ENCODE peak calls at places on chromosomes 7 and 10, in four cellular contexts. One of them, this sample, is unnamed.

GRCh38 chr10:28818645-28819036 is 141.3 kb downstream of the BAMBI start:
- DNase-seq in endothelial cell of umbilical vein: no peak
- DNase-seq in GM10248: no peak
- DNase-seq in BJ: no peak
- DNase-seq in this sample: no peak

GRCh38 chr10:70564901-70565351 is 37.6 kb downstream of the PRF1 start:
- DNase-seq in endothelial cell of umbilical vein: no peak
- DNase-seq in BJ: no peak
- DNase-seq in GM10248: no peak
- DNase-seq in this sample: no peak

GRCh38 chr7:12694817-12695216 is 7.4 kb downstream of the ARL4A start:
- DNase-seq in endothelial cell of umbilical vein: peak; percentile 19
- DNase-seq in BJ: no peak
- DNase-seq in GM10248: no peak
- DNase-seq in this sample: no peak

GRCh38 chr7:90966346-90966745 is 297.9 kb upstream of the FZD1 start:
- DNase-seq in BJ: no peak
- DNase-seq in GM10248: no peak
- DNase-seq in endothelial cell of umbilical vein: no peak
- DNase-seq in this sample: no peak

GRCh38 chr7:34036069-34036920 is 131.0 kb downstream of the BMPER start:
- DNase-seq in GM10248: no peak
- DNase-seq in BJ: no peak
- DNase-seq in endothelial cell of umbilical vein: peak; percentile 94
- DNase-seq in this sample: no peak

GRCh38 chr10:80447618-80448190 is 6.4 kb upstream of the TSPAN14 start:
- DNase-seq in GM10248: no peak
- DNase-seq in BJ: no peak
- DNase-seq in endothelial cell of umbilical vein: no peak
- DNase-seq in this sample: no peak

GRCh38 chr7:4751398-4751947 is 23.9 kb upstream of the AP5Z1 start:
- DNase-seq in BJ: no peak
- DNase-seq in endothelial cell of umbilical vein: no peak
- DNase-seq in GM10248: no peak
- DNase-seq in this sample: no peak

GRCh38 chr10:46534828-46535524 is 21.5 kb downstream of the GPRIN2 start:
- DNase-seq in BJ: no peak
- DNase-seq in endothelial cell of umbilical vein: no peak
- DNase-seq in GM10248: no peak
- DNase-seq in this sample: no peak

DNA sequence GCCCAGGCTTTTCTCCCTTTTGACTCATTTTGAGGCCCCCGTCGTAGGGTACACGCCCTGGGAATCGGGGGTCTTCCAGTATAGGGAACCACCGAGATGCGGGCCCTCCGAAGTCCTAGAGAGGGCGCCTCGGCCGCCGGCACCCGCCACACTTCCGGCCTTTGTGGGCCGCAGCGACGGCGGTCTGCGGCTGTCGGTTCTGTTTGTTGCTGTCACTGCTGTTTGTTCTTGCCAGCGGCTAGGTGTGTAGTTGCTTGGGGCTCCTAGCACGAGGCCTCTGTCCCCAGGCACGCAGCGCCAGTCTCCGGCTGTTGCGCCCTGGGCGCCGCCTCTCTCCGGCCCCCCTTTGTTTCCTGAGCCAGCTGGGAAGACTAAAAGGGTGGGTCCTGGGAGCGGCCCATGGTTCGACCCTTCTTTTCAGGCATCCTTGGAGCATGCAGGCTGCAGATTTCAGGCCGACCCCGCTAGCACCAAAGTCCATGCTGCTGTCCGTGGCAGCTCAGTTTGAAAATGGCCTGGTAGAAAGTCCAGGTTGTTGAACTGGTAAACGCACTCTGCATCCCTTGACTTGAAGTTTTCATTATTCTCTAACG is 17.8 kb upstream of the ZKSCAN1 start:
- DNase-seq in GM10248: peak; percentile 77
- DNase-seq in endothelial cell of umbilical vein: peak; percentile 55
- DNase-seq in BJ: no peak
- DNase-seq in this sample: peak; percentile 69
- TF ChIP-seq CTCF in GM10248: no peak
- TF ChIP-seq CTCF in endothelial cell of umbilical vein: no peak
- TF ChIP-seq CTCF in BJ: peak; percentile 24
- TF ChIP-seq CTCF in this sample: peak; percentile 0

DNA sequence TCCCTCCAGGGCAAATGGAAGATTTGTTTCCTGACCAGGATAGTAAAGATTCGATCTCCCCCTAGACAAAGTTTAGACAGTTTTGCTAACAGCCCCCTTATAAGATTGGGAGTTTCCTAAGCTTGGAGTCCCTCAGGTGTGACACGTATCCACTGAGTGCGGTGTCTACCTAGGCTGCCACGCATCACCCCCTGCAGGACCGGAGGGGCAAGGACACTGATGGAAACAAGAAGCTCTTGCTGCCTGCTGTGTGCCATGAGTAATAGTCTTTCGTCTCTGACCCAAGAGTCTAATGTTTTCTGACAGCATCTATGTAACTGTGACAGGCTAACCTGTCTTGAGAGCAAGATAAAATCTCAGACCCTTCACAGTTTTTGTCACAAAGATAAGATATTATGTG is 173.5 kb downstream of the SEMA3E start:
- DNase-seq in GM10248: no peak
- DNase-seq in BJ: no peak
- DNase-seq in endothelial cell of umbilical vein: no peak
- DNase-seq in this sample: no peak
- TF ChIP-seq CTCF in GM10248: no peak
- TF ChIP-seq CTCF in BJ: peak; percentile 5
- TF ChIP-seq CTCF in endothelial cell of umbilical vein: no peak
- TF ChIP-seq CTCF in this sample: no peak

DNA sequence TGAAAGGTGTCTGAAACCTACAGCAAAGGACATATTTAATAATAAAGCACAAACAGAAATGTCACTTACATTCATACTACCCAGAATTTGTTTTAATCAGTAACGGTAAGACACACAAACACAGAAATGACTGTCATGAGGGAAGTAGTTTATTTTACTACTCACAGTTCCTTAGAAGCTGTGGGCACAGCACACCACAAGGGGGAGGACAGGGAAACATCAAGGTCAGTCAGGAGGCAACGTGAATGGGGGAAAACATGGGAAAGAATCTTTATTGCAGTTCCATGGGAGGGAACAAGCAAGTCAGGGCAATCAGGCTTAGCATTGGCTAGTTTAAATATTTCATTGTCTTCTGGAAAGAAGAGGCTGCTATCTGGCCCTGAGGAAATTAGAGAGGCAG is 123.8 kb upstream of the PDSS1 start:
- DNase-seq in BJ: no peak
- DNase-seq in endothelial cell of umbilical vein: no peak
- DNase-seq in GM10248: no peak
- DNase-seq in this sample: no peak
- TF ChIP-seq CTCF in BJ: peak; percentile 19
- TF ChIP-seq CTCF in endothelial cell of umbilical vein: no peak
- TF ChIP-seq CTCF in GM10248: no peak
- TF ChIP-seq CTCF in this sample: no peak

DNA sequence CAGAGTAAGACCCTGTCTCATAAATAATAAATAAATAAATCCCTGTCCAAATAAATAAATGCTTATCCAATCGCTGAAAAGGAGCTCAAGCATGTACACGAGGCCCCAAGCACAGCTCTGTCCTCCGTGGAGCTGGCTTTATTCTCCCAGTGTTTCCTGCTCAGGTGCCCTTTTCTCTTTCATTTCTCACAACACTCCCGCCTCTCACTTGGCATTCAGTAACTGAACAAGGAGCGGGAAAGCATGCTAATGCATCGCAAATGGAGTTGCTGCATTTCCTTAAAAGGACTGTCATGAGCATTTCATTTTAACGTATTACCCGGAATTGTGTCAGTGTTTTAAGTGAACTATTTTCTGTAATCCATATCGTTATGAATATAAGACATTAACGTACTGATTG is 210.9 kb upstream of the C7orf33 start:
- DNase-seq in endothelial cell of umbilical vein: no peak
- DNase-seq in BJ: no peak
- DNase-seq in GM10248: no peak
- DNase-seq in this sample: no peak
- TF ChIP-seq CTCF in endothelial cell of umbilical vein: no peak
- TF ChIP-seq CTCF in BJ: no peak
- TF ChIP-seq CTCF in GM10248: no peak
- TF ChIP-seq CTCF in this sample: no peak